ENCODE peak calls at places on chromosomes 3 and 15, in six cellular contexts. S, M, V, P, Z and W are unnamed samples.

GRCh38 chr15:46304320-46304719 is 669.5 kb downstream of the SQOR start:
- DNase-seq in V (no peak), P (no peak), S (peak; percentile 67), Z (peak; percentile 38), M (peak; percentile 4), W (peak; percentile 87)

GRCh38 chr15:71798641-71799040 is 11.7 kb upstream of the NR2E3 start:
- DNase-seq in S (no peak), V (no peak), M (no peak), Z (no peak), P (no peak), W (no peak)

GRCh38 chr15:44130778-44131177 is 64.3 kb downstream of the FRMD5 start:
- DNase-seq in S (no peak), Z (no peak), P (no peak), V (no peak), M (no peak), W (no peak)

GRCh38 chr15:51190424-51191068 is 95.8 kb upstream of the TNFAIP8L3 start:
- DNase-seq in P (no peak), V (no peak), S (no peak), Z (no peak), M (no peak), W (no peak)

GRCh38 chr15:96027501-96027900 is 303.0 kb upstream of the NR2F2 start:
- DNase-seq in S (no peak), M (no peak), V (no peak), P (no peak), Z (no peak), W (no peak)

GRCh38 chr3:10419637-10420232 is 85.7 kb downstream of the ATP2B2 start:
- DNase-seq in Z (peak; percentile 78), V (no peak), P (no peak), M (no peak), S (no peak), W (no peak)

GRCh38 chr3:72655151-72655551 is 193.1 kb downstream of the SHQ1 start:
- DNase-seq in S (peak; percentile 77), V (peak; percentile 25), Z (no peak), M (no peak), P (no peak), W (peak; percentile 97)

GRCh38 chr3:160319322-160319721 is 79.7 kb downstream of the IFT80 start:
- DNase-seq in V (no peak), Z (no peak), M (no peak), S (no peak), P (no peak), W (no peak)

GRCh38 chr3:70737656-70738309 is 425.3 kb upstream of the MDFIC2 start:
- DNase-seq in S (no peak), Z (no peak), P (no peak), V (no peak), M (peak; percentile 25), W (no peak)

GRCh38 chr15:93072011-93072410 is 17.0 kb downstream of the RGMA start:
- DNase-seq in M (no peak), S (no peak), Z (no peak), V (no peak), P (no peak), W (peak; percentile 65)

GRCh38 chr15:40308844-40309189 is 1.1 kb upstream of the PLCB2 start:
- DNase-seq in V (no peak), Z (peak; percentile 37), M (no peak), P (no peak), S (no peak), W (peak; percentile 39)

GRCh38 chr15:32029862-32030781 is at the start of gene CHRNA7:
- DNase-seq in V (no peak), Z (peak; percentile 89), S (peak; percentile 77), M (peak; percentile 12), P (no peak), W (peak; percentile 86)

GRCh38 chr15:60223161-60223560 is 174.6 kb downstream of the ANXA2 start:
- DNase-seq in Z (no peak), M (no peak), V (no peak), S (no peak), P (no peak), W (no peak)

GRCh38 chr3:45477026-45477725 is 88.8 kb downstream of the LARS2 start:
- DNase-seq in M (no peak), V (no peak), P (no peak), Z (no peak), S (no peak), W (no peak)

GRCh38 chr3:16026753-16027152 is 147.7 kb upstream of the GALNT15 start:
- DNase-seq in S (no peak), V (no peak), P (no peak), M (no peak), Z (no peak), W (no peak)

GRCh38 chr15:38864827-38865604 is 300.4 kb upstream of the RASGRP1 start:
- DNase-seq in Z (no peak), P (no peak), S (no peak), V (no peak), M (no peak), W (no peak)

GRCh38 chr3:122921791-122922651 is 105.5 kb downstream of the SEMA5B start:
- DNase-seq in M (peak; percentile 16), Z (peak; percentile 81), V (no peak), P (no peak), S (peak; percentile 76), W (peak; percentile 87)

GRCh38 chr3:38707730-38708129 is 58.2 kb upstream of the SCN5A start:
- DNase-seq in P (no peak), M (peak; percentile 5), V (no peak), S (peak; percentile 30), Z (no peak), W (peak; percentile 48)

GRCh38 chr15:82832601-82833209 is 23.3 kb downstream of the WHAMM start:
- DNase-seq in M (no peak), S (no peak), P (peak; percentile 53), Z (no peak), V (no peak), W (no peak)

GRCh38 chr3:100175637-100176250 is 61.4 kb upstream of the FILIP1L start:
- DNase-seq in Z (no peak), V (no peak), M (no peak), P (no peak), S (no peak), W (no peak)

GRCh38 chr3:36678216-36679013 is 85.9 kb downstream of the DCLK3 start:
- DNase-seq in Z (no peak), M (no peak), S (no peak), V (no peak), P (no peak), W (no peak)

GRCh38 chr15:23033979-23034378 is 5.4 kb downstream of the TUBGCP5 start:
- DNase-seq in V (no peak), Z (no peak), P (no peak), M (peak; percentile 29), S (no peak), W (no peak)

GRCh38 chr15:23035964-23036566 is 3.3 kb downstream of the TUBGCP5 start:
- DNase-seq in M (peak; percentile 62), Z (peak; percentile 70), P (no peak), V (no peak), S (peak; percentile 80), W (peak; percentile 87)

GRCh38 chr15:23038741-23039150 is 623 bp downstream of the TUBGCP5 start:
- DNase-seq in V (no peak), S (no peak), P (no peak), M (peak; percentile 24), Z (no peak), W (no peak)

GRCh38 chr15:23039917-23040281 is 530 bp upstream of the TUBGCP5 start:
- DNase-seq in S (no peak), V (no peak), Z (no peak), P (no peak), M (no peak), W (no peak)

DNA sequence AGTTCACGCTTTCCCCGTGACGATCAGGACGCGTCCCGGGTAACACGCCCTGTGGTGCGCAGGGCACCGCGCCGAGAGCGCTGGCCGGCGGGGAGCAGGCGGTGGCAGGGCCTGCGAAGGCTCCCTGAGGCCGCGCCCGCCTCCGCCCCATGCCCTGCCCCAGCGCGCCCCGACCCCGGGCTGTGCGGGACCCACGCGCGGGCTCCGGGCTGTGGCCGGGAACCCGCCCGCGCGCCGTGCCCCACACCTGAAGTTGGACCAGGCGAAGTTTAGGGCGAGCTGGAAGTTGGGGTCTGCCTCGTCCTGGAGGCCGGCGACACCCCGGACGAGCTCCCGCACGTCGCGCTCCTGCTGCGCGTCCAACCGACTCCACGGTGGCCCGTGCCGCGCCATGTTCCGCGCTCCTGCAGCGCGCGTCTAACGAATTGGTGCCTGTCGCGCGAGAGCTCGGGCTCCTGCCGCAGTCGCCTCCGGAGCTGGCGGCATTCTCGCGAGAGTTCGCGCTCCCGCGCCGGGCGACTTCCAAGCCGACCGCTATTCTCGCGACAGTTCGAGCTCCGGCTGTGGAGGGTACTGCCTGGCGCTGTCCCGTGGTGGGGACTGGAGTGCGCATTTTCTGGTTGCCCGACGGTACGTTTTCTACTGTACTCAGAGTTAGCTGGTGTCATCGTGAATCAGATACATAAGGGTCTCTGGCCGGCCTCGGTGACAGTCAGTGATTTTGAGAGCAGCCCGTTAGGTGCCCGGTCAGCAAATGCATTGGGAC is at the start of gene TUBGCP5:
- DNase-seq in P (peak; percentile 87), S (peak; percentile 98), M (peak; percentile 93), Z (peak; percentile 94), V (peak; percentile 93), W (peak; percentile 98)
- TF ChIP-seq CTCF in P (peak; percentile 8), S (no peak), M (peak; percentile 39), Z (peak; percentile 64), V (peak; percentile 1), W (no peak)

GRCh38 chr15:74635228-74635627 is 19.6 kb downstream of the CLK3 start:
- DNase-seq in S (peak; percentile 80), Z (peak; percentile 77), V (no peak), P (no peak), M (peak; percentile 60), W (peak; percentile 87)
- TF ChIP-seq CREB1 in S (no peak), Z (no peak), V (no peak), P (no peak), M (no peak), W (no peak)

DNA sequence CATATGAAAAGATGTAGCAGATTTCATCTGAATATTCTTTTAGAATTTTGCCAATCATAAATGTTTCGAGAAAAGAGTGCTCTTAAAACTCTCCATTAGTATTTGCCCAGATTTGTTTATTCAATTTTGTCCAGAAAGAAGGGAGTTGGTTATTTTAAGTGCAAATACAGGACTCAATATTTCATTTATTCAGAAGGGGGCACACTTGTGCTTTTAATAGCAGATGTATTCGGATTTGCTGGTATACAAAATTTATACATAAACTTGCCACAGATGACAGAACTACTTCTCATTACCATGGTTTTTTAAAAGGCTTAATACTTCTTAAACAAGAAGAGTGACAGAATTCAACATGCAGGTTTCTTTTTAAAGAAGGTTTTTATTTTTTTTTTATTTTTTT is 69.8 kb upstream of the GRM7 start:
- DNase-seq in M (no peak), S (no peak), V (no peak), P (no peak), Z (no peak), W (no peak)
- TF ChIP-seq CTCF in M (no peak), S (no peak), V (no peak), P (no peak), Z (peak; percentile 15), W (no peak)

DNA sequence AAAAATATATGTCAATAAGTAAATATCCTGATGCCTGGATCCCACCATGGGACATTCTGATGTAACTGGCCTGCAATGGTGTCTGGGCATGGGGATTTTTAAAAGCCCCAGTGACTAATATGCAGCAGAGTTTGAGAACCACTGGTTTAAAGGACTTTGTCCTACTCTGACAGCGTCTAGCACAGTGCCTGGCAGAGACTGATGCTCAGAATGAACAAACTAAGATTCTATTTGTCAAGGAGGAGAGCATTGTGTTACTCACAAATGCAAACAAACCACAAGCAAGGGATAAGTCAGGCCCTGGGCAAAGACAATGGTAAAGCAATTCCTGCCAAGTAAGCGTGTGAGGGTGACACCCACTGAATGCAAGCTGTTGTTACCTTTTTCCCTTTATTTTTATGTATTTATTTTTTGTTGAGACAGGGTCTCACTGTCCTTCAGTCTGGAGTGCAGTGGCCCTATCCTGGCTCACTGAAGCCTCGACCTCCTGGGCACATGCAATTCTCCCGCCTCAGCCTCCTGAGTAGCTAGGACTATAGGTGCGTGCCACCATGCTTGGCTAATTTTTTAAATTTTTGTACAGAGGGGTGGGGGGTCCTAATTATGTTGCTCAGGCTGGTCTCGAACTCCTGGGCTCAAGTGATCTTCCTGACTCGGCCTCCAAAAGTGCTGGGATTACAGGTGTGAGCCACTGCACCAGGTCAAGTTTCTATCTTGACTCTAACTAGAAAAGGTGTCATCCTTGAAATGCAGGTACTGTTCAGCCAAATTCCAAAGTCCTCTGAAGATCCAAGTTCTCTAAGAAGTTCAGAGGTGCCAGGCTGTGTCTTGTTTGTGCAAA is 909 bp upstream of the GPD1L start:
- DNase-seq in Z (no peak), S (no peak), M (no peak), V (no peak), P (no peak), W (no peak)
- TF ChIP-seq CREB1 in Z (no peak), S (no peak), M (no peak), V (no peak), P (no peak), W (no peak)